ENCODE peak calls at places on chromosomes 11 and 22, in six cellular contexts. L is HAP-1; X is left ventricle myocardium inferior; H is cardiac fibroblast; D is T-helper 1 cell; Z is stimulated activated naive B cell treated with anti-CD40 and anti-IgM and Interleukin-4, amounts not matched to agents 10 μg/mL and 1 μg/mL and 100 μg/mL, for 72 hours. V is an unnamed sample.

GRCh38 chr22:34356481-34356880 is 436.2 kb upstream of the LARGE1 start:
- DNase-seq in D (no peak), H (no peak), Z (no peak), X (no peak), L (no peak), V (no peak)

GRCh38 chr11:36478700-36479329 is 31.3 kb downstream of the TRAF6 start:
- DNase-seq in X (no peak), H (peak; percentile 76), L (peak; percentile 39), D (no peak), Z (no peak), V (no peak)

GRCh38 chr11:28529540-28530410 is 421.6 kb downstream of the METTL15 start:
- DNase-seq in L (peak; percentile 52), X (no peak), H (peak; percentile 88), Z (no peak), D (no peak), V (no peak)

GRCh38 chr11:5274340-5274739 is 4.6 kb upstream of the HBE1 start:
- DNase-seq in L (no peak), Z (no peak), D (no peak), H (peak; percentile 27), X (no peak), V (no peak)

GRCh38 chr11:77179681-77180080 is 51.6 kb downstream of the MYO7A start:
- DNase-seq in Z (no peak), L (no peak), H (no peak), D (no peak), X (no peak), V (peak; percentile 44)

GRCh38 chr22:44337658-44338004 is 24.9 kb upstream of the SHISAL1 start:
- DNase-seq in L (no peak), X (no peak), Z (no peak), H (peak; percentile 70), D (no peak), V (no peak)

GRCh38 chr22:39665229-39665628 is 94.7 kb downstream of the CACNA1I start:
- DNase-seq in L (no peak), H (no peak), D (no peak), X (no peak), Z (no peak), V (no peak)

GRCh38 chr11:102552447-102553200 is 22.1 kb upstream of the MMP7 start:
- DNase-seq in D (no peak), H (peak; percentile 41), X (no peak), Z (no peak), L (no peak), V (no peak)

GRCh38 chr11:106228996-106229395 is 151.5 kb downstream of the AASDHPPT start:
- DNase-seq in X (no peak), D (no peak), Z (no peak), L (no peak), H (peak; percentile 74), V (no peak)

GRCh38 chr11:2844996-2845395 is 40.6 kb downstream of the CDKN1C start:
- DNase-seq in X (no peak), D (no peak), H (no peak), L (no peak), Z (no peak), V (no peak)

GRCh38 chr22:23693979-23694680 is 3.3 kb downstream of the RGL4 start:
- DNase-seq in Z (no peak), X (no peak), L (no peak), H (no peak), D (no peak), V (peak; percentile 54)

GRCh38 chr11:17371614-17372013 is 16.8 kb downstream of the KCNJ11 start:
- DNase-seq in H (peak; percentile 65), L (no peak), D (no peak), X (no peak), Z (no peak), V (no peak)

GRCh38 chr11:114162719-114163123 is 103.2 kb downstream of the ZBTB16 start:
- DNase-seq in X (peak; percentile 86), L (peak; percentile 15), Z (no peak), H (peak; percentile 100), D (no peak), V (peak; percentile 88)

GRCh38 chr11:108340958-108341357 is 118.1 kb downstream of the ATM start:
- DNase-seq in H (no peak), L (no peak), Z (no peak), X (no peak), D (no peak), V (no peak)

GRCh38 chr11:44376423-44376822 is 66.5 kb upstream of the ALX4 start:
- DNase-seq in Z (no peak), H (no peak), L (no peak), X (no peak), D (no peak), V (no peak)

GRCh38 chr11:17421781-17422180 is 33.3 kb upstream of the KCNJ11 start:
- DNase-seq in Z (no peak), D (no peak), L (no peak), H (no peak), X (no peak), V (no peak)

GRCh38 chr11:81005595-81005994 is 1564.8 kb upstream of the TENM4 start:
- DNase-seq in Z (no peak), D (no peak), L (no peak), H (peak; percentile 92), X (no peak), V (no peak)

GRCh38 chr11:66328307-66329144 is 7.7 kb downstream of the RIN1 start:
- DNase-seq in L (peak; percentile 77), X (peak; percentile 79), D (peak; percentile 51), Z (peak; percentile 80), H (peak; percentile 87), V (peak; percentile 88)

GRCh38 chr11:104772806-104773241 is 125.4 kb downstream of the CASP12 start:
- DNase-seq in Z (no peak), H (peak; percentile 92), D (no peak), L (no peak), X (no peak), V (no peak)

GRCh38 chr11:99739464-99740089 is 718.8 kb downstream of the CNTN5 start:
- DNase-seq in X (no peak), D (no peak), L (peak; percentile 39), H (peak; percentile 71), Z (no peak), V (no peak)

GRCh38 chr22:20807315-20807752 is 33.4 kb downstream of the SERPIND1 start:
- DNase-seq in H (peak; percentile 95), X (no peak), Z (no peak), D (no peak), L (no peak), V (no peak)

GRCh38 chr11:33182246-33182878 is 21.1 kb upstream of the CSTF3 start:
- DNase-seq in L (no peak), D (no peak), H (no peak), Z (no peak), X (no peak), V (no peak)

V was measured in Right ventricle myocardium inferior.